ENCODE peak calls at places on chromosomes 5 and 9, in five cellular contexts. M, E, L, I and Z are unnamed samples.

GRCh38 chr5:83562817-83563557 is 91.4 kb downstream of the VCAN start:
- DNase-seq in I (no peak), E (no peak), L (no peak), M (no peak), Z (no peak)

GRCh38 chr9:130991227-130992058 is 17.5 kb upstream of the LAMC3 start:
- DNase-seq in M (no peak), L (no peak), E (no peak), I (no peak), Z (no peak)

GRCh38 chr9:131545003-131545785 is at the start of gene PRRT1B:
- DNase-seq in E (no peak), I (no peak), L (peak; percentile 92), M (no peak), Z (no peak)

GRCh38 chr5:173530547-173530946 is 85.9 kb downstream of the BOD1 start:
- DNase-seq in L (peak; percentile 22), I (no peak), E (peak; percentile 38), M (no peak), Z (no peak)

GRCh38 chr5:92179651-92180050 is 796.5 kb upstream of the ARRDC3 start:
- DNase-seq in I (no peak), M (no peak), E (peak; percentile 76), L (no peak), Z (no peak)

GRCh38 chr5:128637031-128637430 is 99.0 kb upstream of the FBN2 start:
- DNase-seq in L (no peak), M (no peak), E (no peak), I (no peak), Z (no peak)

GRCh38 chr5:138503487-138504270 is 38.4 kb downstream of the EGR1 start:
- DNase-seq in I (peak; percentile 57), E (peak; percentile 80), L (peak; percentile 67), M (no peak), Z (no peak)

GRCh38 chr5:160315968-160316367 is 3.6 kb upstream of the CCNJL start:
- DNase-seq in L (peak; percentile 94), I (no peak), M (no peak), E (peak; percentile 5), Z (peak; percentile 91)

GRCh38 chr9:131218370-131218769 is 57.9 kb downstream of the FAM78A start:
- DNase-seq in I (no peak), L (no peak), M (no peak), E (no peak), Z (no peak)

GRCh38 chr9:132559711-132560110 is 22.7 kb upstream of the BARHL1 start:
- DNase-seq in I (no peak), L (no peak), E (no peak), M (no peak), Z (no peak)

GRCh38 chr5:88952996-88953643 is 70.1 kb upstream of the MEF2C start:
- DNase-seq in L (no peak), I (no peak), M (no peak), E (no peak), Z (no peak)

GRCh38 chr9:107137495-107138202 is 145.4 kb upstream of the RAD23B start:
- DNase-seq in E (peak; percentile 53), L (peak; percentile 32), M (no peak), I (peak; percentile 3), Z (peak; percentile 23)

GRCh38 chr9:32782476-32783167 is 718 bp upstream of the TMEM215 start:
- DNase-seq in M (no peak), L (no peak), I (no peak), E (no peak), Z (no peak)

GRCh38 chr5:80516826-80517225 is 28.9 kb downstream of the FAM151B start:
- DNase-seq in L (peak; percentile 42), E (peak; percentile 9), I (no peak), M (no peak), Z (no peak)

DNA sequence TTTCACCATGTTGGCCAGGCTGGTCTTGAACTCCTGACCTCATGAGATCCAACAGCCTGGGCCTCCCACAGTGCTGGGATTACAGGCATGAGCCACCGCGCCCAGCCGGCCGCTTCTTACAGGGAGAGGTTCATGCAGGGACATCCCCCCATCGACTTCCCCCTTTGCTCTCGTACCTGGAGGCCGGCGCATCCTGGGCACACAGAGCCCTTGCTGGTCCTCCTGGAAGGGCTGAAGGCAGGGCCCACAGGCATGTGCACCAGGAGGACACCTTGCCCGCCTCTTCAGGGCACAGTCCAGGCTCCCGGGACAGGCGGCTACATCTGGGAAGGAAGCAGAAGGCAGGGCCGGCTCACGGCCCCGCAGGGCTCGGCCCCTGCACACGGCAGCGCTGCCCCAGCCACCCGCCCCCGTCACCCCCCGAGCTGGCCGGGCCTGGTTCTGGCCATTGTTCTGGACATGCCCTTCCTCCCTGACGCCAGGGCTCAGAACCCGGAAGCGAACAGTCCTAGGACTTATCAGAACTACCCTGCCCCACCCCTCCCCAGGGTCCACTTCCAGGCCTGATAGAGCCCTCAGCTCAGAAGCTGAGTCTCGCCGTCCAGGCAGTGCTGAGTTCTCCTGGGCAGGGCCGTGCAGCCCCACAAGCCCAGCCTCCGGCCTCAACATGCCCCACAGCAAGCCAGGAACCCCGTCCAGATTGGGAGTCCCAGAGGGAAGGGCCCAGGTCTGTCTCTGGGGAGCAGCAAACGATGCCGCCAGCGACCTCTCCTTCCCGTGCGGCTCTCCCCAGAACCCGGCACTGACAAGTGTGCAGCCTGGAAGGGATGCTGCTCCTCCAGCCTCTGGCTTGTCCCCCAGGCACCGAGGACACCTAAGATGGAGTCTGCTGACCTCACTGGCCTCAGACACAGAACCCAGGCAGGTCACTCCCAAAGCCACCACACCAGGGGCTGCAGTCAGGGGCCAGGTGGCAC is 2.9 kb downstream of the NPDC1 start:
- DNase-seq in M (no peak), E (no peak), L (no peak), I (no peak), Z (no peak)
- H3K4me3 ChIP-seq in M (peak overlapping the region; percentile 13), E (no peak overlapping the region), L (no peak overlapping the region), I (no peak overlapping the region), Z (no peak overlapping the region)

GRCh38 chr9:98838155-98838904 is 30.9 kb downstream of the GALNT12 start:
- DNase-seq in E (no peak), M (no peak), I (no peak), L (no peak), Z (no peak)

GRCh38 chr9:98839166-98839565 is 31.7 kb downstream of the GALNT12 start:
- DNase-seq in M (no peak), I (no peak), E (no peak), L (no peak), Z (no peak)

GRCh38 chr9:98839724-98840123 is 32.3 kb downstream of the GALNT12 start:
- DNase-seq in L (no peak), I (no peak), M (no peak), E (no peak), Z (no peak)

GRCh38 chr9:98836206-98836605 is 28.7 kb downstream of the GALNT12 start:
- DNase-seq in E (no peak), I (no peak), L (no peak), M (no peak), Z (no peak)

DNA sequence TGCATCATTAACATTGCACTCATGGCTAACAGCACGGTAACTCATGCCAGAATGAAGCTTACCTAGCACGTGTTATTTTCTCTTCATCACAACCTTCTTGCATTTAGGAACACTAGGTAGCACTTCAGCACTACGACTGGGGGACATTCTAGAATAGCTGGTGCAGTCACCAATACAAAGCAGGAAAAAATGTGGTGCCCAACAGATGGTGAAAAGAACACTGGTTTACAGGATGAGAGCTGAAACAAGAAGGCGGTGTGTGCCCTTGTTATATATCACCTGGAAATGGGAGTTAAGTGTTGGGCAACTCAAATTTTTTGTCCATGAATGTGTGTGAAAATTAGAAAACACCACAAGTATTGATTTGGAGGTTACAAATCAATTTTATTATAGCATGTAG is 30.0 kb downstream of the GALNT12 start:
- DNase-seq in E (no peak), I (no peak), L (no peak), M (no peak), Z (no peak)
- H3K27ac ChIP-seq in E (no peak overlapping the region), I (no peak overlapping the region), L (no peak overlapping the region), M (no peak overlapping the region), Z (no peak overlapping the region)

GRCh38 chr9:127776195-127776918 is 2.1 kb downstream of the SH2D3C start:
- DNase-seq in I (peak; percentile 76), E (peak; percentile 50), M (no peak), L (no peak), Z (no peak)
- H3K4me3 ChIP-seq in I (peak overlapping the region; percentile 97), E (no peak overlapping the region), M (peak overlapping the region; percentile 38), L (no peak overlapping the region), Z (no peak overlapping the region)

DNA sequence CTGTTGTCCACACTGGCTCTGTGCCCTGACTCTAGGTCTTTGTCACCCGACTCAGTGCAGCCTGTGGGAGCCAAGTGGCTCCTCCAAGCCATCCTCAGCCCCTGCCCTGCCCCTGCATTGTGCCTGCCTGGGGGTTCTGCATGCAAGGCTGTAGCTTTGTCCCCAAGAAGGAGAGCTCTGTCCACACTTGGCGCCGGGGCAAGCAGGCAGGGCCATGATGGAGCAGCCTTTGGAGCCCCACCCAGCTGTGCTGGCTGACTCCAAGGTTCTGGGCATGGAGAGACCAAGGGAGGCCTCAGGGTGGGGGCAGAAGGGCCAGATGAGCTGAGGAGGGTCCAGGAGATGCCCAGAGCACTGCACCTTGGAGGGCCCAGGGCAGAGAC is 226.2 kb downstream of the CACNA1B start:
- DNase-seq in L (no peak), E (no peak), I (no peak), M (no peak), Z (no peak)
- H3K27ac ChIP-seq in L (no peak overlapping the region), E (no peak overlapping the region), I (no peak overlapping the region), M (no peak overlapping the region), Z (no peak overlapping the region)

GRCh38 chr5:177508217-177508611 is 1.4 kb downstream of the DOK3 start:
- DNase-seq in M (no peak), L (no peak), I (no peak), E (no peak), Z (no peak)
- H3K4me3 ChIP-seq in M (peak overlapping the region; percentile 54), L (no peak overlapping the region), I (no peak overlapping the region), E (no peak overlapping the region), Z (no peak overlapping the region)

GRCh38 chr9:92962846-92963245 is 15.5 kb downstream of the FGD3 start:
- DNase-seq in E (no peak), M (no peak), I (no peak), L (no peak), Z (no peak)
- H3K27ac ChIP-seq in E (no peak overlapping the region), M (no peak overlapping the region), I (peak overlapping the region; percentile 84), L (no peak overlapping the region), Z (no peak overlapping the region)

GRCh38 chr9:22008662-22009562 is at the start of gene CDKN2B:
- DNase-seq in L (no peak), I (peak; percentile 71), E (no peak), M (peak; percentile 97), Z (peak; percentile 93)
- H3K4me3 ChIP-seq in L (no peak within 1 kb of the TSS), I (peak within 1 kb of the TSS; percentile 8), E (no peak within 1 kb of the TSS), M (peak within 1 kb of the TSS; percentile 88), Z (peak within 1 kb of the TSS; percentile 75)

GRCh38 chr9:128047231-128047630 is 19.9 kb downstream of the NAIF1 start:
- DNase-seq in I (no peak), E (no peak), M (no peak), L (no peak), Z (no peak)
- H3K27ac ChIP-seq in I (no peak overlapping the region), E (no peak overlapping the region), M (no peak overlapping the region), L (no peak overlapping the region), Z (no peak overlapping the region)

DNA sequence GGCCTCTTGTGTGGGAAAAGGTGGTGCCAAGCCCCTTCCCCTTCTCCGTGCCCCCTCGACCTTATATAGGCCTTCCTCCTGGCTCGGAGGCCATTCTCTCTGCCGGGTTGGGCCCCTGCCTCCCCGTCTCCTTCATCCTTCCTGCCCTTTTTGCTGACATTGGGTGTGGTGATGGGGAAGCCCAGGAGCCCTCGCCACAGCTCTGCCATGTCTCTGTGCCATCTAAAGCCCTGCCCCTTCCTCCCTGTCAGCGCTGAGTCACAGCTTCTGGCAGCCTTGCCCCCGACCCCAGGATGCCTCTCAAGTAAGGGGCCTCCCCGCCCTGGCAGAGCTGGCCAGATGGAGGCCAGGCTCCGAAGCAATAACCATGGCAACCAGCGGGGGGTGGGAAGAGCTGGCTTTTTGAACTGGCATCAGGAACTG is 30.4 kb downstream of the JADE2 start:
- DNase-seq in L (peak; percentile 90), M (peak; percentile 72), I (peak; percentile 72), E (peak; percentile 84), Z (peak; percentile 93)
- H3K4me3 ChIP-seq in L (no peak overlapping the region), M (no peak overlapping the region), I (no peak overlapping the region), E (no peak overlapping the region), Z (no peak overlapping the region)

GRCh38 chr9:96116275-96117051 is 185.5 kb downstream of the HSD17B3 start:
- DNase-seq in L (peak; percentile 50), I (no peak), M (no peak), E (no peak), Z (peak; percentile 68)
- H3K27ac ChIP-seq in L (peak overlapping the region; percentile 81), I (no peak overlapping the region), M (no peak overlapping the region), E (no peak overlapping the region), Z (peak overlapping the region; percentile 81)